ENCODE peak calls at places on chromosomes 13 and 19, in nine cellular contexts. One of them, this sample, is unnamed.

GRCh38 chr13:44752184-44752583 is 176.1 kb upstream of the TSC22D1 start:
- ATAC-seq in right lobe of liver: no peak
- ATAC-seq in GM12878: no peak
- ATAC-seq in IMR-90: no peak
- ATAC-seq in HepG2: peak; percentile 28
- ATAC-seq in HCT116: no peak
- ATAC-seq in heart left ventricle: no peak
- ATAC-seq in upper lobe of left lung: no peak
- ATAC-seq in A549: no peak
- ATAC-seq in this sample: no peak

GRCh38 chr13:34039678-34040077 is 221.7 kb downstream of the RFC3 start:
- ATAC-seq in HepG2: no peak
- ATAC-seq in upper lobe of left lung: no peak
- ATAC-seq in A549: no peak
- ATAC-seq in IMR-90: no peak
- ATAC-seq in HCT116: no peak
- ATAC-seq in heart left ventricle: no peak
- ATAC-seq in right lobe of liver: no peak
- ATAC-seq in GM12878: no peak
- ATAC-seq in this sample: no peak

GRCh38 chr19:51065221-51065960 is 499 bp upstream of the KLK13 start:
- ATAC-seq in heart left ventricle: peak; percentile 33
- ATAC-seq in HepG2: no peak
- ATAC-seq in HCT116: peak; percentile 46
- ATAC-seq in GM12878: no peak
- ATAC-seq in right lobe of liver: no peak
- ATAC-seq in IMR-90: no peak
- ATAC-seq in upper lobe of left lung: no peak
- ATAC-seq in A549: peak; percentile 26
- ATAC-seq in this sample: no peak

GRCh38 chr13:91302070-91302469 is 45.4 kb upstream of the MIR17HG start:
- ATAC-seq in A549: no peak
- ATAC-seq in right lobe of liver: no peak
- ATAC-seq in IMR-90: no peak
- ATAC-seq in HepG2: no peak
- ATAC-seq in GM12878: peak; percentile 89
- ATAC-seq in HCT116: no peak
- ATAC-seq in upper lobe of left lung: no peak
- ATAC-seq in heart left ventricle: no peak
- ATAC-seq in this sample: no peak

GRCh38 chr19:16111160-16111908 is at the start of gene RAB8A:
- ATAC-seq in upper lobe of left lung: peak; percentile 99
- ATAC-seq in GM12878: peak; percentile 93
- ATAC-seq in HepG2: peak; percentile 96
- ATAC-seq in IMR-90: peak; percentile 95
- ATAC-seq in A549: peak; percentile 95
- ATAC-seq in HCT116: peak; percentile 95
- ATAC-seq in right lobe of liver: peak; percentile 97
- ATAC-seq in heart left ventricle: peak; percentile 98
- ATAC-seq in this sample: peak; percentile 98

GRCh38 chr13:75473472-75473871 is 8.5 kb downstream of the TBC1D4 start:
- ATAC-seq in GM12878: no peak
- ATAC-seq in heart left ventricle: no peak
- ATAC-seq in right lobe of liver: peak; percentile 62
- ATAC-seq in HepG2: no peak
- ATAC-seq in IMR-90: no peak
- ATAC-seq in upper lobe of left lung: no peak
- ATAC-seq in HCT116: no peak
- ATAC-seq in A549: no peak
- ATAC-seq in this sample: no peak

GRCh38 chr13:75225288-75225687 is 256.7 kb downstream of the TBC1D4 start:
- ATAC-seq in HCT116: no peak
- ATAC-seq in GM12878: no peak
- ATAC-seq in A549: no peak
- ATAC-seq in heart left ventricle: no peak
- ATAC-seq in upper lobe of left lung: no peak
- ATAC-seq in IMR-90: no peak
- ATAC-seq in HepG2: no peak
- ATAC-seq in right lobe of liver: no peak
- ATAC-seq in this sample: no peak

GRCh38 chr19:16266586-16266942 is 58.1 kb upstream of the KLF2 start:
- ATAC-seq in upper lobe of left lung: no peak
- ATAC-seq in A549: no peak
- ATAC-seq in IMR-90: no peak
- ATAC-seq in right lobe of liver: no peak
- ATAC-seq in GM12878: no peak
- ATAC-seq in heart left ventricle: no peak
- ATAC-seq in HepG2: no peak
- ATAC-seq in HCT116: no peak
- ATAC-seq in this sample: no peak

GRCh38 chr13:54949735-54950134 is 1921.1 kb downstream of the OLFM4 start:
- ATAC-seq in HCT116: no peak
- ATAC-seq in upper lobe of left lung: no peak
- ATAC-seq in HepG2: no peak
- ATAC-seq in IMR-90: no peak
- ATAC-seq in A549: no peak
- ATAC-seq in GM12878: no peak
- ATAC-seq in right lobe of liver: no peak
- ATAC-seq in heart left ventricle: no peak
- ATAC-seq in this sample: no peak

GRCh38 chr19:3035542-3036118 is 6.5 kb upstream of the TLE2 start:
- ATAC-seq in HCT116: peak; percentile 82
- ATAC-seq in A549: peak; percentile 90
- ATAC-seq in HepG2: peak; percentile 84
- ATAC-seq in upper lobe of left lung: peak; percentile 97
- ATAC-seq in GM12878: peak; percentile 95
- ATAC-seq in IMR-90: peak; percentile 93
- ATAC-seq in heart left ventricle: peak; percentile 95
- ATAC-seq in right lobe of liver: peak; percentile 85
- ATAC-seq in this sample: peak; percentile 97

GRCh38 chr19:15194938-15195337 is 5.9 kb downstream of the NOTCH3 start:
- ATAC-seq in upper lobe of left lung: no peak
- ATAC-seq in right lobe of liver: no peak
- ATAC-seq in heart left ventricle: peak; percentile 72
- ATAC-seq in A549: no peak
- ATAC-seq in IMR-90: peak; percentile 16
- ATAC-seq in HepG2: no peak
- ATAC-seq in GM12878: no peak
- ATAC-seq in HCT116: no peak
- ATAC-seq in this sample: no peak

GRCh38 chr13:75307370-75307984 is 174.5 kb downstream of the TBC1D4 start:
- ATAC-seq in heart left ventricle: no peak
- ATAC-seq in IMR-90: peak; percentile 83
- ATAC-seq in upper lobe of left lung: no peak
- ATAC-seq in GM12878: no peak
- ATAC-seq in A549: no peak
- ATAC-seq in HCT116: no peak
- ATAC-seq in right lobe of liver: no peak
- ATAC-seq in HepG2: no peak
- ATAC-seq in this sample: no peak

GRCh38 chr13:27593267-27593666 is 27.1 kb downstream of the LNX2 start:
- ATAC-seq in HepG2: no peak
- ATAC-seq in IMR-90: no peak
- ATAC-seq in heart left ventricle: no peak
- ATAC-seq in GM12878: peak; percentile 86
- ATAC-seq in right lobe of liver: no peak
- ATAC-seq in A549: no peak
- ATAC-seq in HCT116: no peak
- ATAC-seq in upper lobe of left lung: no peak
- ATAC-seq in this sample: no peak

DNA sequence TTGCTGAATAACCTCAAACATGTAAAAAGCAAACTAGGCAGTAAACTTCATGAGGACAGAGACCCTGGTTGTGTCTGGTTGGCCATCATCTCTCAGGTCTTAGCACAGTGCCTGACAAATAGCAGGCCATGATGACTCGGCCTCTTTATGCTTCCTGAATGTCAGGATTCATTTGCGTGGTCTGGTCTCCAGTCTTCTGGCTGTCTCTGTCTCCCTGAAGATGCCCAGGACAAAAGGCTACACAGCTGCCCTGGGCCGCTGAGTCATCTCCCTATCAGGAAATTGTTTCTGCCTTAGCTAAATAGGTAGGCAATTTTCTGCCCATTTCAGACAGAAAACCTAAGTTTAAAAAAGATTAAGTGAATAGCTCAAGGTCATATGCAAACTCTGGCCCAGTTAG is 84.1 kb upstream of the FNDC3A start:
- ATAC-seq in A549: peak; percentile 74
- ATAC-seq in HCT116: peak; percentile 75
- ATAC-seq in IMR-90: peak; percentile 43
- ATAC-seq in heart left ventricle: peak; percentile 63
- ATAC-seq in GM12878: no peak
- ATAC-seq in HepG2: no peak
- ATAC-seq in upper lobe of left lung: no peak
- ATAC-seq in right lobe of liver: no peak
- ATAC-seq in this sample: no peak
- TF ChIP-seq POLR2A in A549: no peak
- TF ChIP-seq POLR2A in HCT116: no peak
- TF ChIP-seq POLR2A in IMR-90: no peak
- TF ChIP-seq POLR2A in heart left ventricle: no peak
- TF ChIP-seq POLR2A in GM12878: no peak
- TF ChIP-seq POLR2A in HepG2: no peak
- TF ChIP-seq POLR2A in upper lobe of left lung: no peak
- TF ChIP-seq POLR2A in right lobe of liver: no peak
- TF ChIP-seq POLR2A in this sample: no peak

DNA sequence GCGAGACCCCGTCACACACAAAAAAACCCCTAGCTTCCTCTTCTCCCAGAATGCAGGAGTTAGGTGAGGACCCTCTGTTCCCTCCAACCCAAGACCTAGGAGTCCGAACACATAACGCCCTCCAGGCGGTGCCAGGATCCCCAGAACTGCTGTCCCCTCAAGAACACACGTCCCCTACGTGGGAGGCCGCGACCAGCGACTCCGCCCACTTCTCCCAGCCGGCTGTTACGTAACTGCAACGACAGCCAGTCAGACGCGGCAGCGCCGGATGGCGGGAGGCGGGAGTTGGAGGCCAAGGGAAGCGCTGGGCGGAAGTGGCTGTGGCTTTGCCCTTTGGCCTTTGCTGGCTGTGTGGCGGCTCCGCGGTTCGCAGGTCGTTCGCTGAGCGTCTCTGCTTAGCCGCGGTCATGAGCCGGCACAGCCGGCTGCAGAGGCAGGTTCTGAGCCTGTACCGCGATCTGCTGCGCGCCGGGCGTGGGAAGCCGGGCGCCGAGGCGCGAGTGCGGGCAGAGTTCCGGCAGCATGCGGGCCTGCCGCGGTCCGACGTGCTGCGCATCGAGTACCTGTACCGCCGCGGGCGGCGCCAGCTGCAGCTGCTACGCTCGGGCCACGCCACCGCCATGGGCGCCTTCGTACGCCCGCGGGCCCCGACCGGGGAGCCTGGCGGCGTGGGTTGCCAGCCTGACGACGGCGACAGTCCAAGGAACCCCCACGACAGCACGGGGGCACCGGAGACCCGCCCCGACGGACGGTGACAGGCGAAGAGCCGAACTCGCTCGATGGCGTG is at the start of gene SDHAF1:
- ATAC-seq in upper lobe of left lung: peak; percentile 94
- ATAC-seq in GM12878: peak; percentile 91
- ATAC-seq in HCT116: peak; percentile 86
- ATAC-seq in IMR-90: peak; percentile 91
- ATAC-seq in right lobe of liver: peak; percentile 93
- ATAC-seq in heart left ventricle: peak; percentile 96
- ATAC-seq in A549: peak; percentile 90
- ATAC-seq in HepG2: peak; percentile 87
- ATAC-seq in this sample: peak; percentile 91
- TF ChIP-seq POLR2A in upper lobe of left lung: peak; percentile 82
- TF ChIP-seq POLR2A in GM12878: peak; percentile 90
- TF ChIP-seq POLR2A in HCT116: peak; percentile 38
- TF ChIP-seq POLR2A in IMR-90: no peak
- TF ChIP-seq POLR2A in right lobe of liver: peak; percentile 87
- TF ChIP-seq POLR2A in heart left ventricle: peak; percentile 91
- TF ChIP-seq POLR2A in A549: peak; percentile 99
- TF ChIP-seq POLR2A in HepG2: peak; percentile 94
- TF ChIP-seq POLR2A in this sample: peak; percentile 78

DNA sequence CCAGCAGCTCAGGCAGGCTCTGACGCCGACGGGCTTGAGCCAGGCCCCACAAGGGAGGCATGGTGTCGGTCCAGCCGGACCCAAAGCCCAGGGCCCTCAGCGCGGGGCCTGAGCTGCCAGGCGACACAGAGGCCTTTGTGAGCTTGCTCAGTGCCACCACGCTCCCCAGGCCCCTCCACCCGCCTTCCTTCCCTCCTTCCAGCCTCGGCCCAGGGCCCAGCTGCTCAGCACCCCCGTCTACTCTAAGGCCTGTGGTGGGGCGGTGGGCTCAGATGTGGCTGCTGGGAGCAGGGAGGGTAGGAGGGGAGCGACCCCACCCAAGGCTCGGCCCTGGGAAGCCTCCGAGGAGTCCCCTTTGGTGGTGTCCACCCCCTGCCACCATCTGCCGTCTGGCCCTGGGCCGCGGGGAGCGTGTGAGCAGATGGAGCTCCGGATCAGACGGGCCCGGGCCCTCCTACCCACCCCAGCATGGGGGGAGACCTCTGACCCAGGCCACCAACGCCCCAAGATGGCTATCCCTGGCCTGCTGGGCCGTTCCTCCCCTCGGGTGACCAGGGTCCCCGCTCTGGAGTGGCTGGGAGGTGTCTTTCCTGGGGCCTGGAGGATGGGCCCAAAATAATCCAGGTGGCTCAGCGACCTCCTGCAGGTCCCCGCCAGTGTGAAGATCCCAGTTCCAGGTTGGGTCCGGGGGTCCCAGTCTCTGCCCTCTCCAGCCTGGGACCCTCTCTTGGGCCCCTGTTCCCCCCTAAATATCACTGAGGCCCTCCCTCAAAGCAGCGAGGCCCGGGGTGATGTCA is 7.8 kb downstream of the ZBTB7A start:
- ATAC-seq in IMR-90: peak; percentile 13
- ATAC-seq in A549: peak; percentile 17
- ATAC-seq in upper lobe of left lung: no peak
- ATAC-seq in GM12878: no peak
- ATAC-seq in right lobe of liver: peak; percentile 1
- ATAC-seq in heart left ventricle: no peak
- ATAC-seq in HCT116: peak; percentile 3
- ATAC-seq in HepG2: peak; percentile 49
- ATAC-seq in this sample: no peak
- TF ChIP-seq POLR2A in IMR-90: no peak
- TF ChIP-seq POLR2A in A549: no peak
- TF ChIP-seq POLR2A in upper lobe of left lung: no peak
- TF ChIP-seq POLR2A in GM12878: no peak
- TF ChIP-seq POLR2A in right lobe of liver: peak; percentile 14
- TF ChIP-seq POLR2A in heart left ventricle: no peak
- TF ChIP-seq POLR2A in HCT116: no peak
- TF ChIP-seq POLR2A in HepG2: peak; percentile 6
- TF ChIP-seq POLR2A in this sample: no peak

DNA sequence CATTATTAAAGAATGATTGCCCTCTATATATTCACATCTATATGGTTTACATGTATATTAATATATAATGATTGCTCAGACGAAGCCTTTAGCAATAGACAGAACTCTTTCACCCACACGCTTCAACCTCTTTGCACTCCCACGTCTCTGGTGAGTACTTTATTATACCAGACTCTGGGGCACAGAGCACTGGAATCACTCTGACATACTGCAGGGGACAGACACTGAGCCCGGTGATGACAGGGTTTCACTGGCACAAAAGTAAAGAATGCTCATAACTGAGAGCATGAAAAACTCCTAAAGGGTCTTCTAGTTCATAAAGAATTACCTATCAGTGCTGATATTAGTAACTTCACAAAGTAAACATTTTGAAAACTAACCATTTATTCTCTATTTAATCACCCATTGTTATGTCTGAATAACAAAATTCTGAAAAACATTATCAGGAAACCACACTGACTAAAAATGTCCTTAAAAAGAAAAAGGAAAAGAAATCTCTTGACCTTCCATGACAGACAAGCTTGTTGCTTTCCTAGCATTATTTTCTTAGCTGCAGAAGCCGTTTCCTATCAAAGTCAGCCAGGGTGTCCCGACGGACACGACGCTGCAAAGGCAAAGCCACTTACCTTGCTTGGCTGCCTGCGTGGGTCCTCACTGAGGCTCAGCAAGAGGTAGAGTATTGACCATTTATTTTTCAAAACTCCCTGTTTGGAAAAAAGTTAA is 29.1 kb downstream of the TUBGCP3 start:
- ATAC-seq in HepG2: no peak
- ATAC-seq in right lobe of liver: peak; percentile 12
- ATAC-seq in A549: no peak
- ATAC-seq in heart left ventricle: no peak
- ATAC-seq in IMR-90: no peak
- ATAC-seq in upper lobe of left lung: no peak
- ATAC-seq in HCT116: no peak
- ATAC-seq in GM12878: no peak
- ATAC-seq in this sample: no peak
- TF ChIP-seq POLR2A in HepG2: no peak
- TF ChIP-seq POLR2A in right lobe of liver: no peak
- TF ChIP-seq POLR2A in A549: no peak
- TF ChIP-seq POLR2A in heart left ventricle: no peak
- TF ChIP-seq POLR2A in IMR-90: no peak
- TF ChIP-seq POLR2A in upper lobe of left lung: no peak
- TF ChIP-seq POLR2A in HCT116: no peak
- TF ChIP-seq POLR2A in GM12878: no peak
- TF ChIP-seq POLR2A in this sample: no peak

This sample was measured in gastroesophageal sphincter.